ENCODE peak calls at places on chromosomes 3 and 15, in six cellular contexts. V is fibroblast of lung, S is prostate gland, K is A673, P is heart left ventricle, L is heart right ventricle. Q is an unnamed sample.

GRCh38 chr3:76107935-76108570 is 322.7 kb upstream of the ZNF717 start:
- DNase-seq in V (peak), S (peak), K (peak), P (no peak), L (no peak), Q (peak)

GRCh38 chr15:98794754-98795153 is 146.4 kb downstream of the IGF1R start:
- DNase-seq in V (no peak), S (no peak), K (no peak), P (no peak), L (no peak), Q (no peak)

GRCh38 chr3:182364723-182365650 is 428.3 kb upstream of the ATP11B start:
- DNase-seq in V (peak), S (peak), K (peak), P (no peak), L (no peak), Q (peak)

GRCh38 chr15:82613764-82614163 is 33.4 kb downstream of the CPEB1 start:
- DNase-seq in V (no peak), S (no peak), K (peak), P (no peak), L (no peak), Q (no peak)

GRCh38 chr15:96262497-96263268 is 67.8 kb upstream of the NR2F2 start:
- DNase-seq in V (no peak), S (no peak), K (no peak), P (no peak), L (no peak), Q (no peak)

GRCh38 chr15:29822685-29823459 is 604 bp upstream of the TJP1 start:
- DNase-seq in V (peak), S (peak), K (no peak), P (peak), L (peak), Q (peak)

GRCh38 chr3:171459130-171459941 is 869 bp downstream of the TNIK start:
- DNase-seq in V (peak), S (peak), K (peak), P (peak), L (peak), Q (peak)

GRCh38 chr3:51340311-51340829 is 44.7 kb upstream of the MANF start:
- DNase-seq in V (peak), S (no peak), K (peak), P (no peak), L (no peak), Q (peak)

GRCh38 chr15:38623744-38624143 is 59.1 kb upstream of the RASGRP1 start:
- DNase-seq in V (no peak), S (no peak), K (no peak), P (peak), L (peak), Q (no peak)

GRCh38 chr3:122415762-122416654 is at the start of gene WDR5B:
- DNase-seq in V (peak), S (peak), K (peak), P (peak), L (peak), Q (peak)

GRCh38 chr15:61621146-61621545 is 392.0 kb upstream of the RORA start:
- DNase-seq in V (no peak), S (peak), K (peak), P (no peak), L (no peak), Q (peak)

GRCh38 chr3:167188592-167188991 is 191.5 kb downstream of the ZBBX start:
- DNase-seq in V (no peak), S (no peak), K (no peak), P (no peak), L (no peak), Q (no peak)

GRCh38 chr15:48628832-48629231 is 16.7 kb downstream of the FBN1 start:
- DNase-seq in V (peak), S (no peak), K (no peak), P (no peak), L (no peak), Q (no peak)

GRCh38 chr3:155431856-155432570 is 138.5 kb upstream of the STRIT1 start:
- DNase-seq in V (no peak), S (no peak), K (no peak), P (no peak), L (no peak), Q (no peak)

GRCh38 chr3:125683067-125683844 is 88.0 kb upstream of the OSBPL11 start:
- DNase-seq in V (no peak), S (peak), K (no peak), P (peak), L (peak), Q (no peak)

GRCh38 chr3:81995334-81995733 is 233.9 kb upstream of the GBE1 start:
- DNase-seq in V (no peak), S (no peak), K (no peak), P (no peak), L (no peak), Q (peak)

GRCh38 chr3:72238341-72238740 is 453.4 kb upstream of the PROK2 start:
- DNase-seq in V (no peak), S (no peak), K (no peak), P (no peak), L (no peak), Q (no peak)

GRCh38 chr3:106403746-106404145 is 534.9 kb upstream of the CBLB start:
- DNase-seq in V (no peak), S (no peak), K (no peak), P (no peak), L (no peak), Q (no peak)
- TF ChIP-seq CTCF in V (no peak), S (no peak), K (no peak), P (no peak), L (no peak), Q (no peak)

DNA sequence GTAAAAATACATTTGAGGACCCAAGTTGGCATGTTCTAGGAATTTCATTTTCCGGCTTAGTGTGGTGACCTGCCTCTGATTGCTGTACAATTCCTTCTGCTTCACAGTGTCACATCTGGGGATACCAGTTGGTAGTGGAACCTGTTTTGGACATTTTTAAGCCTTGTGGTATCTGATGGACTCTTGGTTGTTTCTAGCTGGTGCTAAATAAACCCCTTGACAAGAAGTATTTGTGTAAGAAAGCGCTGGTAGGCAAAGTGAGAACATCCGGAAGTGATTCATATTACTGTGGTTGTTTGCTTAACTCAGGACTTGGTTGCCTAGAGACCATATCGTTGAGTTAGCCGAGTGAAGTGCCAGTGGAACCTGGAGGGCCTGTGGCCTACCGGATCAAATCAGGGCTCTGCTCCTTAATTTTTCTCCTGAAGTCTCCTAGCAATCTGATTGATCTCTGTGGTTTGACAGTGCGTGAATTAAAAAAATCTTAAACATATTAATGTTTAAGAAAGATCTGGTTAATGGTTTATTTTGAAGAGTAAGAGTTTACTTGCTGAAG is 12.8 kb downstream of the IQGAP1 start:
- DNase-seq in V (peak), S (peak), K (peak), P (peak), L (peak), Q (peak)
- H3K4me3 ChIP-seq in V (peak), S (no peak), K (no peak), P (peak), L (peak), Q (peak)

DNA sequence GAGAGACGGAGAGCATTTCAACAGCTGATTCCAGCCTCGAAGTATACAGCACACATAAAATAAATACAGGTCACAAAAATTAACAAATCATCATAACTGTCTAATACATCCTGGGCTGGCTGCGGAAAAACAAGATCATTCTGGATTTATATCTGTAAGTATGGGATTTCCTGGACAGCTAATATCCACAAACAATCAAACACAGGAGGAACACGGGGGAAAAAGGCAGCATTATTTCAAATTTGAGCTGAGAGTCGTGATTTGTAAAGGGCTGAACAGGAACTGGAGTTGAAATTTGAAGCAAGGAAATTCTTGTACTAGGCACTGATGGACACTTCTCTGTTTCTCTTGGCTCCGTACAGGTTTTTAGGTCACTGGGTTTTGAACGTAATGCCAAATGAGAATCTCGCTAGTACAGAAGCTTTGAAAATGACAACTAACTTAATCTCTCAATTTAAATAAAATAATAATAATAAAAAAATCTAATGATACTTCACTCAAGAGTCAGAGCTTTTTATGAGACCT is 577.7 kb downstream of the FOXP1 start:
- DNase-seq in V (no peak), S (no peak), K (no peak), P (no peak), L (no peak), Q (no peak)
- TF ChIP-seq CTCF in V (no peak), S (no peak), K (no peak), P (no peak), L (no peak), Q (no peak)

GRCh38 chr15:58438111-58438510 is 6.3 kb downstream of the LIPC start:
- DNase-seq in V (no peak), S (no peak), K (no peak), P (no peak), L (no peak), Q (no peak)

GRCh38 chr15:58434334-58434888 is 2.6 kb downstream of the LIPC start:
- DNase-seq in V (no peak), S (no peak), K (peak), P (no peak), L (no peak), Q (no peak)

GRCh38 chr15:58438956-58439355 is 7.2 kb downstream of the LIPC start:
- DNase-seq in V (peak), S (no peak), K (peak), P (peak), L (peak), Q (peak)

GRCh38 chr15:58440181-58440910 is 8.6 kb downstream of the LIPC start:
- DNase-seq in V (peak), S (peak), K (no peak), P (peak), L (peak), Q (peak)

GRCh38 chr15:58437531-58438105 is 5.8 kb downstream of the LIPC start:
- DNase-seq in V (peak), S (no peak), K (no peak), P (no peak), L (no peak), Q (no peak)
- H3K4me3 ChIP-seq in V (no peak), S (no peak), K (no peak), P (no peak), L (no peak), Q (no peak)

GRCh38 chr3:19029837-19030835 is 118.2 kb upstream of the KCNH8 start:
- DNase-seq in V (no peak), S (no peak), K (no peak), P (no peak), L (no peak), Q (peak)
- TF ChIP-seq CTCF in V (no peak), S (no peak), K (no peak), P (no peak), L (peak), Q (no peak)

DNA sequence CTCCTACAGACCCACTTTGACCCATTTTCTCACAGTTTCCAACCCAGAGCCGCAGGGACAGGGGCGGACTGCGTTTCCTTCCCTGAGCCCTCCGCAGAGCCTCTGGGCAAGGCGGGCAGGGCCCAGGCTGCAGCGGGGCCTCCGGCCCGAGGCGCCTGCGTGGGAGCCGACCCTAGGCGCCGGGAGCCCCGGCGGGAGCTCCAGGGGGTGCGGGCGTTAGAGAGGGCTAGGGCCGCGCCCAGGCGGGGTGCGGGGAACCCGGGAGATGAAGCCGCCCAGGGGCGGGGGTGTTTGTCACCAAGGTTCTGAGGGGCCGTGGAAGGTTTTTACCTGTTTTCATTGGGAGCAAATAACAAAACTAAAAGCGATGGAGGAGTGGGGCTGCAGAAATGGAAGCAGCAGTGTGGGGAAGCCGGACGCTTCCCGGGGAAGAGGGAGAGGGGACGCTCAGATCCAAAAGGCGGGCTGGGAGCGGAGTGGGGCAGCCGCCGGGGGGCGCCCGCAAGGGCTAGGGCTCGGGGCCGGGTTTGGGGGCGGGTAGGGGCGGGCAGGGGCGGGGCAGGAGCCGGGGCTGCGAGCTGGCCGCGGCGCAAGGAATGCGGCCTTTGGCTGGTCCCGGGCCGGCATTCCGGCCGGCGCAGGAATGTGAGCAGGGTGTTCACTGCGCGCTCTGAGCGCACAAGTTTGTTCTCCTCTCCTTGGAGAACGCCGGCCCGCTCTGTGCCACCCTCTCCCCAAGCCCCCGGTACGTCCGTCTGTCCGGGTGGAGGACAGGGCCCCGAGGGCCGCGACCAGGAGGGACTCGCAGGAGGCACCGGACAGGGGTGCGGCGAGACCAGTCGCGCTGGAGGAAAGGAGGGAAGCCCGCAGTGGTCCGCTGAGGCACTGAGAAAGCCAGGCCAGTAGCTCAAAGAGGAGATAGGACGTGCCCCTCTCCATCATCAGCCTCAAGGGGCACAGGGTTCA is 61.1 kb downstream of the AMOTL2 start:
- DNase-seq in V (peak), S (peak), K (no peak), P (peak), L (peak), Q (peak)
- H3K4me3 ChIP-seq in V (peak), S (peak), K (no peak), P (peak), L (peak), Q (peak)

GRCh38 chr3:32340039-32340438 is 51.6 kb upstream of the CMTM7 start:
- DNase-seq in V (peak), S (peak), K (peak), P (no peak), L (peak), Q (peak)
- TF ChIP-seq CTCF in V (peak), S (peak), K (peak), P (peak), L (peak), Q (peak)

GRCh38 chr3:14866627-14867026 is 47.9 kb downstream of the FGD5 start:
- DNase-seq in V (no peak), S (no peak), K (no peak), P (no peak), L (no peak), Q (no peak)
- H3K4me3 ChIP-seq in V (no peak), S (no peak), K (no peak), P (no peak), L (no peak), Q (no peak)

GRCh38 chr3:27719306-27720003 is 2.7 kb downstream of the EOMES start:
- DNase-seq in V (no peak), S (no peak), K (no peak), P (no peak), L (no peak), Q (no peak)

GRCh38 chr3:27720029-27720518 is 2.0 kb downstream of the EOMES start:
- DNase-seq in V (no peak), S (no peak), K (no peak), P (no peak), L (no peak), Q (no peak)

GRCh38 chr3:27721717-27722564 is at the start of gene EOMES:
- DNase-seq in V (peak), S (no peak), K (peak), P (peak), L (no peak), Q (peak)

GRCh38 chr3:27722957-27723802 is 1.1 kb upstream of the EOMES start:
- DNase-seq in V (no peak), S (no peak), K (no peak), P (no peak), L (no peak), Q (no peak)

DNA sequence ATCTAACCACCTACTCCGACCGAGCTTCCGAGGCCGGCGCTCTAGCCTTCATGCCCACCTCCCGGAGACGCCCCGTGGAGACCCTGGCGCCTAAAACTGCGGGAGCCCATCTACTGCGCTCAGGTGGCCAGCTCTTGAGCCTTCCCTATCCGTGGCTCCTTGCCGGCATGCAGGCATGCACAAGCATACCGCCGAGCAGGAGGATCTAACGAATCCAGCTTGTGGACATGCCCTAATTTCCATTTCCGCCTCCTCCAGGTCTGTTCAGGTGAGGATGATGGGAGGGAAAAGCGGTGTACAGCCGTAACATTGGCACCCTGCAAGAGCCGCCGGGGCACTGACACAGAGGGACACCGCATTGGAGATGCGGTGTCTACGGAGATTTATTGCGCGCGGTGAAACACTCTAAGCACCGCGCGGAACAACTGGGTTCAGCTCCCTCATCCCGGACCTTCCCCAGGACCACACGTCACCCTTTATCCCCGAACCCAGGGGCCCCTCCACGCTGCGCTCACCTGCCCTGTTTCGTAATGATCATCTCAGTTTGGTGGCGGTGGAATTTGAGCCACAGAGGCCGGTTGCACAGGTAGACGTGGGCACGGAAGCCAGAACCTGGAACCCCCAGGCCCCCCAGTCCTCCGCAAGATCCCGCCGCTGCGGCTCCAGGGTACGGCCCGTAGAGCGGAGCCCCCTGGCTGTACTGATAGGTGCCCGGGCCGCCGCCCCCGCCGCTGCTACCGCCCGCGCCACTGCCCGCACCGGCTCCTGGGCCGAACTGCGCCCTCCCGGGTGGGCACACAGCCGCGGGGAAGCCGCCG is 1.0 kb downstream of the EOMES start:
- DNase-seq in V (no peak), S (no peak), K (no peak), P (no peak), L (no peak), Q (peak)
- TF ChIP-seq CTCF in V (no peak), S (no peak), K (no peak), P (no peak), L (no peak), Q (no peak)

DNA sequence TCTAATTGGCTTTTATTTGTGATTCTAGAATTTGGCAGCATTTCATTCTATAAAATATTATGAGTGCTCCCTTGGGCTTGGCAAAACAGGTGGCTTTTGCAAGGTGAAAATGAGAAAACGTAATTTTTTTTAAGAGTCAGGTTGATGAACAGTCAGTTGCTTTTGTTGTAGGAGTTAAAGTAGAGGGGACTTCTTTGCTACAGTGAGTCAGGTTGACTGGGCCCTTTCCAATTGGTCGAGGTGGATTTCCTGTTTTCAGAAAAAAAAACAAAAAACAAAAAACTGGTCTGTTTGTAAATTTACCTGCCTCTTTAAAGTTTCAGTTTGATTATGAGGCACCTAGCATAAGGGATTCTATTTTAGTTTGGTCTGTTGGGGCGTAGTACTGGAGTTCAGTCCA is 1469.4 kb upstream of the GBE1 start:
- DNase-seq in V (no peak), S (no peak), K (no peak), P (no peak), L (no peak), Q (no peak)
- H3K4me3 ChIP-seq in V (no peak), S (no peak), K (no peak), P (no peak), L (no peak), Q (no peak)